ENCODE peak calls at places on chromosome 3, in eight cellular contexts. One of them, this sample, is unnamed.

GRCh38 chr3:31008986-31009385 is 114.5 kb upstream of the GADL1 start:
- DNase-seq in tibial artery: no peak
- DNase-seq in H7: no peak
- DNase-seq in fibroblast of villous mesenchyme: peak
- DNase-seq in tibial nerve: no peak
- DNase-seq in A549: no peak
- DNase-seq in brain microvascular endothelial cell: peak
- DNase-seq in fibroblast of lung: no peak
- DNase-seq in this sample: no peak

GRCh38 chr3:128309026-128309425 is 155.7 kb downstream of the EEFSEC start:
- DNase-seq in fibroblast of villous mesenchyme: no peak
- DNase-seq in A549: no peak
- DNase-seq in fibroblast of lung: no peak
- DNase-seq in H7: no peak
- DNase-seq in tibial nerve: no peak
- DNase-seq in brain microvascular endothelial cell: no peak
- DNase-seq in tibial artery: no peak
- DNase-seq in this sample: peak

GRCh38 chr3:177899275-177900067 is 636.8 kb upstream of the KCNMB2 start:
- DNase-seq in tibial nerve: no peak
- DNase-seq in fibroblast of villous mesenchyme: no peak
- DNase-seq in H7: peak
- DNase-seq in tibial artery: no peak
- DNase-seq in brain microvascular endothelial cell: no peak
- DNase-seq in fibroblast of lung: no peak
- DNase-seq in A549: no peak
- DNase-seq in this sample: no peak

GRCh38 chr3:4421121-4421520 is 45.9 kb downstream of the SUMF1 start:
- DNase-seq in tibial nerve: no peak
- DNase-seq in A549: peak
- DNase-seq in brain microvascular endothelial cell: peak
- DNase-seq in fibroblast of lung: peak
- DNase-seq in H7: no peak
- DNase-seq in tibial artery: no peak
- DNase-seq in fibroblast of villous mesenchyme: peak
- DNase-seq in this sample: peak

GRCh38 chr3:7504886-7505775 is 644.2 kb downstream of the GRM7 start:
- DNase-seq in fibroblast of villous mesenchyme: peak
- DNase-seq in fibroblast of lung: peak
- DNase-seq in brain microvascular endothelial cell: peak
- DNase-seq in tibial artery: no peak
- DNase-seq in tibial nerve: no peak
- DNase-seq in A549: peak
- DNase-seq in H7: no peak
- DNase-seq in this sample: peak

GRCh38 chr3:18499256-18499655 is 74.1 kb upstream of the SATB1 start:
- DNase-seq in H7: no peak
- DNase-seq in brain microvascular endothelial cell: no peak
- DNase-seq in tibial artery: no peak
- DNase-seq in A549: no peak
- DNase-seq in fibroblast of villous mesenchyme: no peak
- DNase-seq in fibroblast of lung: no peak
- DNase-seq in tibial nerve: no peak
- DNase-seq in this sample: no peak

GRCh38 chr3:162175145-162175544 is 678.5 kb downstream of the OTOL1 start:
- DNase-seq in A549: no peak
- DNase-seq in H7: no peak
- DNase-seq in tibial artery: no peak
- DNase-seq in fibroblast of villous mesenchyme: no peak
- DNase-seq in fibroblast of lung: no peak
- DNase-seq in tibial nerve: no peak
- DNase-seq in brain microvascular endothelial cell: no peak
- DNase-seq in this sample: no peak

GRCh38 chr3:54706783-54707182 is 221.1 kb downstream of the LRTM1 start:
- DNase-seq in fibroblast of villous mesenchyme: no peak
- DNase-seq in H7: no peak
- DNase-seq in A549: no peak
- DNase-seq in tibial artery: no peak
- DNase-seq in fibroblast of lung: no peak
- DNase-seq in tibial nerve: no peak
- DNase-seq in brain microvascular endothelial cell: no peak
- DNase-seq in this sample: no peak

GRCh38 chr3:113910966-113911365 is 36.8 kb upstream of the ZDHHC23 start:
- DNase-seq in brain microvascular endothelial cell: no peak
- DNase-seq in A549: no peak
- DNase-seq in tibial nerve: no peak
- DNase-seq in H7: no peak
- DNase-seq in fibroblast of villous mesenchyme: no peak
- DNase-seq in tibial artery: no peak
- DNase-seq in fibroblast of lung: no peak
- DNase-seq in this sample: no peak

DNA sequence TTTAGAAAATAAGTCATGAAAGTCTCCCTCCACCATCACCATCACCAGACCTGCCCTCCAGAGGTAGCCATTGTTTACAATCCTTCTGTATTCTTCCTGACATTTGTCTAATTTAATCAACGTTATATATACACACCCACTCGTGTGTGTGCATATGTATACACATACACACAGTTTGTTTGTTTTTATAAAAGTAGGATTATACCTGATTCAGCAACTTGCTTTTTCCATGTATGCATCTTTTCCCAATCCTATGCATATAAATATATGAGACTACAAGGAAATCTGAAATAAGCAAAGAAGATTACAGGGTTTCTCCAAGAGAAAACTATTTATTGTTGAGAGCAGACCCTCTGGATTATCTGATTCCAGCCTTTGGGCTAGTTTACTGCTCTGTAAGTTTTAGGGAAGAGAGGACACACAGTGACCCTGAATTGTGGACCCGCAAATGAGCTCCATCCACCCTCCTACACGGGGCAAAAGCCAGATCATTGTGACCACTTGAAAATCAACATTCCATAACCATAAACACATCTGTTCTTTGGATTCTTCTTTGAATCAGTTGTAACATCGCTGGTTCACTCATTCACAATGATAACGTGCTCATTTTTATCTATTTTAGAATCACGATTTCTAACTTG is 104.3 kb downstream of the CPN2 start:
- DNase-seq in tibial artery: no peak
- DNase-seq in A549: no peak
- DNase-seq in fibroblast of lung: no peak
- DNase-seq in brain microvascular endothelial cell: no peak
- DNase-seq in H7: no peak
- DNase-seq in fibroblast of villous mesenchyme: no peak
- DNase-seq in tibial nerve: no peak
- DNase-seq in this sample: no peak
- H3K4me3 ChIP-seq in tibial artery: no peak
- H3K4me3 ChIP-seq in A549: no peak
- H3K4me3 ChIP-seq in fibroblast of lung: no peak
- H3K4me3 ChIP-seq in brain microvascular endothelial cell: no peak
- H3K4me3 ChIP-seq in H7: no peak
- H3K4me3 ChIP-seq in fibroblast of villous mesenchyme: no peak
- H3K4me3 ChIP-seq in tibial nerve: no peak
- H3K4me3 ChIP-seq in this sample: no peak

GRCh38 chr3:188187055-188187454 is 33.1 kb downstream of the LPP start:
- DNase-seq in A549: no peak
- DNase-seq in H7: no peak
- DNase-seq in fibroblast of villous mesenchyme: peak
- DNase-seq in tibial nerve: no peak
- DNase-seq in brain microvascular endothelial cell: no peak
- DNase-seq in tibial artery: no peak
- DNase-seq in fibroblast of lung: peak
- DNase-seq in this sample: no peak
- H3K4me3 ChIP-seq in A549: no peak
- H3K4me3 ChIP-seq in H7: no peak
- H3K4me3 ChIP-seq in fibroblast of villous mesenchyme: no peak
- H3K4me3 ChIP-seq in tibial nerve: no peak
- H3K4me3 ChIP-seq in brain microvascular endothelial cell: no peak
- H3K4me3 ChIP-seq in tibial artery: no peak
- H3K4me3 ChIP-seq in fibroblast of lung: no peak
- H3K4me3 ChIP-seq in this sample: no peak

DNA sequence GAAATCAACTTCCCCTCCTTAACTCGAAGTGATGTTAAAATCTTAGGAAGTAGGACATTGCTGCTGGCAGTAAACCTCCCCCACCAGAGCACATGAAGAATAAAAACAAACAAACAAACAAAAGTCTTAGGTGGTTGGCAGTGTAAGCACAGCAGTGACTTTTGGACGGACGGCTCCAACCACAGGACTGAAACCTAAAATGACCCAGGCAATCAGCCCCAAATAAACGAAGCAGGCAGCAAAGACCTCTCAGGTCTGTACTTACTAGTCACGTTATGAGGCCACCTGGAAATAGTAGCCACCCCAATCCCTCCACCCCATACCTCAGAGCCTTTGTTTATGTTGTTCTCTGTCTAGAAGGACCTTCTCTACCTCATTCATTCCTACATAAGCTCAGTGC is 33.5 kb upstream of the HES1 start:
- DNase-seq in fibroblast of lung: no peak
- DNase-seq in H7: no peak
- DNase-seq in fibroblast of villous mesenchyme: no peak
- DNase-seq in tibial nerve: no peak
- DNase-seq in brain microvascular endothelial cell: no peak
- DNase-seq in tibial artery: no peak
- DNase-seq in A549: no peak
- DNase-seq in this sample: no peak
- H3K4me3 ChIP-seq in fibroblast of lung: no peak
- H3K4me3 ChIP-seq in H7: no peak
- H3K4me3 ChIP-seq in fibroblast of villous mesenchyme: no peak
- H3K4me3 ChIP-seq in tibial nerve: no peak
- H3K4me3 ChIP-seq in brain microvascular endothelial cell: no peak
- H3K4me3 ChIP-seq in tibial artery: no peak
- H3K4me3 ChIP-seq in A549: no peak
- H3K4me3 ChIP-seq in this sample: no peak

GRCh38 chr3:16506884-16507409 is 6.6 kb downstream of the RFTN1 start:
- DNase-seq in H7: no peak
- DNase-seq in fibroblast of lung: no peak
- DNase-seq in tibial artery: no peak
- DNase-seq in A549: no peak
- DNase-seq in fibroblast of villous mesenchyme: no peak
- DNase-seq in tibial nerve: no peak
- DNase-seq in brain microvascular endothelial cell: no peak
- DNase-seq in this sample: no peak
- H3K4me3 ChIP-seq in H7: no peak
- H3K4me3 ChIP-seq in fibroblast of lung: no peak
- H3K4me3 ChIP-seq in tibial artery: no peak
- H3K4me3 ChIP-seq in A549: no peak
- H3K4me3 ChIP-seq in fibroblast of villous mesenchyme: no peak
- H3K4me3 ChIP-seq in tibial nerve: no peak
- H3K4me3 ChIP-seq in brain microvascular endothelial cell: no peak
- H3K4me3 ChIP-seq in this sample: no peak

DNA sequence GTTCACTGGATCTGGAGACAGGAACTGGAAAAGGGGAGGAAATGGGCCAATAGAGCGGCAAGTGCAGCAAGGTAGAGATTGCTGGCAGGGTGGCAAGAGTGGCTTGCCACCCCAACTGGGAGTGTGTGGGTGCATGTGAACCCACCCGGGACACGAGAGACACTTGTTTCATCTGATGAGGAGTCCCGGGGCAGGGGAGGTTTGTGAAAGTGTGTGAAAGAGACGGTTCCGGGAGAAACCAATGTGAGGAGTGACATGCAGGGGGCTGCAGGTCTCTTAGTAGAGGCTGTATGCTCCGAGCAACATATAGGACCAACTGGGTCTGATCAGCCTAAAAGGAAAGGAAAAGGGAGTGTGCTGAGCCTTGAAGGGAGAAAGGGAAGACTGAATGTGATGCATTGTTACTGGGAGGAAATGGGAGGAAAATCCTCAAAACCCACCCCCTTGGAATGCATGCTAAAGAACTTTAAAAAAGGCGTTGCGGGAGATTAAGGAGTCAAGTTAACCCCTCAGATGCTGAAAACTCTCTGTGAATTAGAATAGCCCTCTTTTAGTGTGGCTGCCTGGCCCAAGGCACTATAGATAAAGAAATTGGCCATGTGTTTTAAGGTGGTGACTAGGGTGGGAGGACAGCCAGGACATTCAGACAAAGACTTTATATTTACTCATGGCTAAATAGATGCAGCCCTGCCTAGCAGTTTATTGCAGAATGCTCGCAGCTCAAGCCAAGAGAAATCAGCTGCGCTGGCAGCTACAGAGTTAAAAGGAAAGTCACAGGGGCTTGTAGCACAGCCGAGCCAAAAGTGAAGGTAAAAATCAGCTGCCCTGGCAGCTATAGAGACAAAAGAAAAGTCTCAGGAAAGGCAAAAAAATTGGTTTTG is 9.1 kb upstream of the SLC9C1 start:
- DNase-seq in brain microvascular endothelial cell: no peak
- DNase-seq in A549: no peak
- DNase-seq in tibial artery: no peak
- DNase-seq in H7: peak
- DNase-seq in fibroblast of villous mesenchyme: peak
- DNase-seq in fibroblast of lung: peak
- DNase-seq in tibial nerve: no peak
- DNase-seq in this sample: peak
- H3K4me3 ChIP-seq in brain microvascular endothelial cell: peak
- H3K4me3 ChIP-seq in A549: no peak
- H3K4me3 ChIP-seq in tibial artery: peak
- H3K4me3 ChIP-seq in H7: peak
- H3K4me3 ChIP-seq in fibroblast of villous mesenchyme: peak
- H3K4me3 ChIP-seq in fibroblast of lung: peak
- H3K4me3 ChIP-seq in tibial nerve: peak
- H3K4me3 ChIP-seq in this sample: peak

GRCh38 chr3:58522759-58523425 is 14.1 kb downstream of the ACOX2 start:
- DNase-seq in brain microvascular endothelial cell: no peak
- DNase-seq in tibial nerve: no peak
- DNase-seq in fibroblast of lung: no peak
- DNase-seq in A549: no peak
- DNase-seq in H7: peak
- DNase-seq in tibial artery: no peak
- DNase-seq in fibroblast of villous mesenchyme: no peak
- DNase-seq in this sample: no peak

GRCh38 chr3:58519668-58520402 is 17.2 kb downstream of the ACOX2 start:
- DNase-seq in fibroblast of villous mesenchyme: no peak
- DNase-seq in brain microvascular endothelial cell: no peak
- DNase-seq in fibroblast of lung: no peak
- DNase-seq in H7: no peak
- DNase-seq in A549: no peak
- DNase-seq in tibial nerve: no peak
- DNase-seq in tibial artery: no peak
- DNase-seq in this sample: no peak

GRCh38 chr3:58521917-58522680 is 14.9 kb downstream of the ACOX2 start:
- DNase-seq in fibroblast of lung: no peak
- DNase-seq in tibial nerve: no peak
- DNase-seq in brain microvascular endothelial cell: no peak
- DNase-seq in H7: peak
- DNase-seq in A549: no peak
- DNase-seq in tibial artery: no peak
- DNase-seq in fibroblast of villous mesenchyme: no peak
- DNase-seq in this sample: peak

GRCh38 chr3:58520403-58520784 is 16.6 kb downstream of the ACOX2 start:
- DNase-seq in brain microvascular endothelial cell: no peak
- DNase-seq in H7: no peak
- DNase-seq in fibroblast of lung: no peak
- DNase-seq in fibroblast of villous mesenchyme: no peak
- DNase-seq in tibial artery: no peak
- DNase-seq in tibial nerve: no peak
- DNase-seq in A549: no peak
- DNase-seq in this sample: no peak

GRCh38 chr3:58521002-58521670 is 15.9 kb downstream of the ACOX2 start:
- DNase-seq in fibroblast of villous mesenchyme: no peak
- DNase-seq in brain microvascular endothelial cell: no peak
- DNase-seq in tibial nerve: no peak
- DNase-seq in fibroblast of lung: no peak
- DNase-seq in tibial artery: no peak
- DNase-seq in A549: no peak
- DNase-seq in H7: peak
- DNase-seq in this sample: no peak
- H3K4me3 ChIP-seq in fibroblast of villous mesenchyme: no peak
- H3K4me3 ChIP-seq in brain microvascular endothelial cell: no peak
- H3K4me3 ChIP-seq in tibial nerve: no peak
- H3K4me3 ChIP-seq in fibroblast of lung: no peak
- H3K4me3 ChIP-seq in tibial artery: no peak
- H3K4me3 ChIP-seq in A549: no peak
- H3K4me3 ChIP-seq in H7: no peak
- H3K4me3 ChIP-seq in this sample: no peak